ENCODE peak calls at places on chromosome 1, in five cellular contexts. K is body of pancreas, W is tibial nerve, V is esophagus muscularis mucosa, G is Peyer's patch. H is an unnamed sample.

GRCh38 chr1:90411155-90411554 is 305.9 kb downstream of the BARHL2 start:
- DNase-seq in K (no peak), W (no peak), V (no peak), G (no peak), H (no peak)

GRCh38 chr1:192489046-192489445 is 86.5 kb upstream of the RGS1 start:
- DNase-seq in K (no peak), W (no peak), V (no peak), G (no peak), H (no peak)

GRCh38 chr1:6440198-6441126 is 15.9 kb downstream of the ESPN start:
- DNase-seq in K (peak), W (no peak), V (no peak), G (peak), H (no peak)

GRCh38 chr1:167369933-167370332 is 148.4 kb downstream of the CD247 start:
- DNase-seq in K (no peak), W (no peak), V (no peak), G (no peak), H (peak)

GRCh38 chr1:52368383-52369172 is 2.6 kb upstream of the CC2D1B start:
- DNase-seq in K (peak), W (no peak), V (no peak), G (peak), H (peak)

GRCh38 chr1:10897321-10897980 is 101.0 kb upstream of the CASZ1 start:
- DNase-seq in K (no peak), W (no peak), V (no peak), G (no peak), H (no peak)

GRCh38 chr1:94871031-94871430 is 50.9 kb downstream of the SLC44A3 start:
- DNase-seq in K (no peak), W (no peak), V (no peak), G (no peak), H (no peak)

GRCh38 chr1:199550384-199551067 is 477.0 kb upstream of the NR5A2 start:
- DNase-seq in K (no peak), W (no peak), V (no peak), G (no peak), H (no peak)

GRCh38 chr1:76868916-76869315 is 1.6 kb downstream of the ST6GALNAC5 start:
- DNase-seq in K (no peak), W (no peak), V (no peak), G (no peak), H (no peak)

GRCh38 chr1:90731382-90732050 is 14.4 kb upstream of the BARHL2 start:
- DNase-seq in K (no peak), W (no peak), V (peak), G (no peak), H (no peak)

GRCh38 chr1:35558374-35559316 is 1.0 kb downstream of the NCDN start:
- DNase-seq in K (no peak), W (no peak), V (no peak), G (no peak), H (no peak)

GRCh38 chr1:22076346-22076745 is 23.8 kb downstream of the CDC42 start:
- DNase-seq in K (no peak), W (no peak), V (no peak), G (no peak), H (no peak)

GRCh38 chr1:111747282-111747734 is 8.1 kb upstream of the INKA2 start:
- DNase-seq in K (peak), W (peak), V (no peak), G (peak), H (peak)

GRCh38 chr1:109493805-109494539 is at the start of gene CYB561D1:
- DNase-seq in K (peak), W (peak), V (peak), G (peak), H (peak)

GRCh38 chr1:26287033-26287711 is 7.3 kb downstream of the SH3BGRL3 start:
- DNase-seq in K (no peak), W (peak), V (no peak), G (peak), H (no peak)

GRCh38 chr1:89523597-89524368 is 846 bp upstream of the LRRC8B start:
- DNase-seq in K (peak), W (no peak), V (no peak), G (peak), H (no peak)

GRCh38 chr1:248816042-248816851 is 9.5 kb downstream of the SH3BP5L start:
- DNase-seq in K (no peak), W (no peak), V (no peak), G (no peak), H (no peak)

GRCh38 chr1:116911166-116911553 is 1.4 kb downstream of the PTGFRN start:
- DNase-seq in K (no peak), W (no peak), V (no peak), G (no peak), H (no peak)

GRCh38 chr1:23967871-23968270 is 8.2 kb downstream of the PNRC2 start:
- DNase-seq in K (no peak), W (no peak), V (no peak), G (no peak), H (no peak)

GRCh38 chr1:174800221-174800791 is 199.4 kb upstream of the CACYBP start:
- DNase-seq in K (no peak), W (peak), V (no peak), G (no peak), H (no peak)

GRCh38 chr1:66575739-66576138 is 41.8 kb downstream of the SGIP1 start:
- DNase-seq in K (no peak), W (no peak), V (no peak), G (no peak), H (no peak)

DNA sequence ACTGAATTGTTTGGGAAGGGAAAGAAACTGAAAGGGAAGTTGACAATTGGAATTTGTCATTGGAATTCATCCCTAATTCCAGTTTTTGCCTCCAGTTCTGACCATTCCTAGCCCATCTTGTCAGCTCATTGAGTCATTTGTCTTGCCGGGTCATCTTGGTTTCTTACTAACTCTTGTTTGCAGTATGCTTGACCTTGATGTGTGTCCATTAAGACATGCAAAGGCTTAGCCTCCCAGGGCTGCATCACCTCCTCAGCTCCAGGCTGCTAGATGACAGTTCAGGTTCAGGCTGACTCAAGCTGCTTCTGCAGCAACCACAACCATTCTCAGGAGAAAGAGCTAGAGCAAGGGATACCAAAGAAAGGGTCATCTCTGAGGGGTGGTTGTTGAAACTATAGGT is 151.3 kb upstream of the PTGFR start:
- DNase-seq in K (no peak), W (no peak), V (no peak), G (no peak), H (no peak)
- H3K4me3 ChIP-seq in K (no peak), W (no peak), V (no peak), G (no peak), H (no peak)

DNA sequence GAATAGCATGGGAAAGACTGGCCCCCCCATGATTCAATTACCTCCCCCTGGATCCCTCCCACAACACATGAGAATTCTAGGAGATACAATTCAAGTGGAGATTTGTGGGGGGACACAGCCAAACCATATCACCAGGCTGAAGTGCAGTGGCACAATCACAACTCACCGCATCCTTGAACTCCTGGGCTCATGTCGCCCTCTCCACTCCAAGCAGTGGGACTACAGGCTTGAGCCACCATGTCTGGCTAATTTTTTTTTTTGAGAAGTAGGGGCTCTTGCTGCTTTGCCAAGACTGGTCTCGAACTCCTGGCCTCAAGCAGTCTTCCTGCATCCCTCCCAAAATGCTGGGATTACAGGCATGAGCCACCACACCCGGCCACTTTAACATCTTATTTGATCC is 27.0 kb upstream of the ACTL8 start:
- DNase-seq in K (no peak), W (no peak), V (no peak), G (no peak), H (no peak)
- TF ChIP-seq CTCF in K (no peak), W (no peak), V (no peak), G (no peak), H (no peak)

GRCh38 chr1:86156571-86157455 is at the start of gene COL24A1:
- DNase-seq in K (peak), W (peak), V (no peak), G (no peak), H (no peak)

GRCh38 chr1:86155807-86156561 is 588 bp downstream of the COL24A1 start:
- DNase-seq in K (peak), W (no peak), V (no peak), G (no peak), H (no peak)

GRCh38 chr1:86152887-86153286 is 3.7 kb downstream of the COL24A1 start:
- DNase-seq in K (no peak), W (no peak), V (no peak), G (no peak), H (no peak)

GRCh38 chr1:86155061-86155806 is 1.3 kb downstream of the COL24A1 start:
- DNase-seq in K (peak), W (peak), V (no peak), G (no peak), H (no peak)

DNA sequence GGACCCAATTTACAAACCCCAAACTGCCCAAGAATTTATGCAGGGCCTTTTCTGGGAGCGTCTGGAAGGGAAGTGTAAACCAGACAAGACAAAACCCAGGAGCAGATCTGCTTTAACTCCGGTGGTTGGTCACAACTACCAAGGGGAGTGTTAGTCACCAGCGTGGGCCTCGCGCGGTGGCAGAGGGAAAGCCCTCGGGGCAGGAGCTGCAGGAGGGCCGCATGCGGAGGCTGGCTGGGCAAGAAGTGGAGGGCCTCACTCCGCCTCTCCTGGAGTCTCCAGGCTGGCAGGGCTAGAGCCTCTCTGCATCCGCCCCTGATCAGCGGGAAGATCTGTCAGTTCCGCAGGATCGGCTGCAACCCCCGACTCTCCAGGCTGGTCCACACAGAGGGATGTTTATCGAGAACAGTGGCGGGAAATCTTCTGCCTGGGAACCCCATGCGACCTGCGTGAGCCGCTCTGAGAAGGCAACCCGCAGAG is 2.0 kb downstream of the COL24A1 start:
- DNase-seq in K (no peak), W (no peak), V (no peak), G (no peak), H (no peak)
- H3K4me3 ChIP-seq in K (no peak), W (no peak), V (peak), G (no peak), H (no peak)

GRCh38 chr1:152190589-152190988 is 31.6 kb upstream of the RPTN start:
- DNase-seq in K (no peak), W (no peak), V (no peak), G (no peak), H (peak)

GRCh38 chr1:152191260-152191659 is 32.2 kb upstream of the RPTN start:
- DNase-seq in K (no peak), W (no peak), V (no peak), G (no peak), H (no peak)

GRCh38 chr1:152188673-152189591 is 29.9 kb upstream of the RPTN start:
- DNase-seq in K (peak), W (peak), V (no peak), G (peak), H (no peak)

GRCh38 chr1:152191711-152192110 is 32.3 kb downstream of the HRNR start:
- DNase-seq in K (no peak), W (no peak), V (no peak), G (no peak), H (peak)

DNA sequence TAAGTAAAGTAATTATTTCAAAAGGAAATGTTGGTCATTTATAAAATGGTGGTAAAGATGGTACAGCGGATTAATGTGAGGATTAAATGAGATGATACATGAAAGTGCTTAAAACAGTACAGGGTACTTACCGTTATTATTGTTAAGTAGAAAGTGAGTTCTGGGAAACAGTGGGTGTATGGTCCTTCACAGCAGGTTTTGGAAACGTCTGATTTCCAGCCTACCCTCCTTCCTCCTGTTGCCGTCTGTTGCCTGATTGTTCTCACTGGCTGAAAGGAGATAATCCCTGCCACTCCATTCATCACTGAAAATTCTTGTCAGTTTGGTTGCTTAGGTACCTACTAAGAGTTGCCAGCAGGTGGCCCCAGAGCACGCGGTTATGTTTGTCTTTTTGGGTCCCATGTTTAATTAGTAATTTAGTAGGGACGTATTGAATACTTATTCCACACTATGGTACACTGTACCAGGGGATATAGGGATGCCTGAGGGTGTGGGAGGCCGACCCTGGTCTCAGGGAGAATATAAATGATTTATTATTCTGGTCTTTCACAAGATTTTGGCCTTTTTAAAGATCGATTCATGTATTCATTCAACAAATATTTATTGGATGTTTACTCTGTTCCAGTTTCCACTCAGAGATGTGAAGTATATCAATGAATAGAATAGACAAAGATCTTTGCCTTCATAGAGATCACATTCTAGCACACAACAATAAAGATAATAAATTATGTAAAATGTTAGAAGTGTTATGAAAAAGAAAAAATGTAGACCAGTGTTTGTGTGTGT is 30.8 kb upstream of the RPTN start:
- DNase-seq in K (peak), W (peak), V (no peak), G (peak), H (peak)
- TF ChIP-seq CTCF in K (peak), W (peak), V (peak), G (peak), H (peak)

GRCh38 chr1:212856755-212857154 is 1.3 kb upstream of the FLVCR1 start:
- DNase-seq in K (no peak), W (no peak), V (no peak), G (no peak), H (no peak)
- H3K4me3 ChIP-seq in K (no peak), W (no peak), V (peak), G (peak), H (peak)

GRCh38 chr1:225685476-225686176 is 32.7 kb upstream of the ENAH start:
- DNase-seq in K (no peak), W (no peak), V (no peak), G (no peak), H (no peak)
- TF ChIP-seq CTCF in K (no peak), W (no peak), V (no peak), G (no peak), H (no peak)

GRCh38 chr1:7769673-7770412 is 1.3 kb upstream of the VAMP3 start:
- DNase-seq in K (no peak), W (no peak), V (no peak), G (no peak), H (no peak)
- H3K4me3 ChIP-seq in K (no peak), W (no peak), V (no peak), G (no peak), H (no peak)